ENCODE peak calls at places on chromosomes 4 and X, in ten cellular contexts. Q, O, B, V, X, L, M, J, U and R are unnamed samples. For H3K27me3, the result is how much of the 10 kb centered on the place peaks cover.

GRCh38 chr4:81359207-81359606 is 112.5 kb downstream of the RASGEF1B start:
- DNase-seq in Q (no peak), O (peak), B (no peak), V (no peak), X (no peak), L (no peak), M (no peak), J (peak), U (no peak), R (no peak)

GRCh38 chr4:40842725-40843401 is 93.1 kb downstream of the NSUN7 start:
- DNase-seq in Q (no peak), O (no peak), B (peak), V (no peak), X (no peak), L (no peak), M (no peak), J (no peak), U (no peak), R (no peak)

GRCh38 chr4:143089291-143089690 is 95.4 kb upstream of the USP38 start:
- DNase-seq in Q (peak), O (no peak), B (no peak), V (no peak), X (no peak), L (no peak), M (no peak), J (no peak), U (no peak), R (no peak)

GRCh38 chr4:113673450-113673849 is 88.1 kb downstream of the CAMK2D start:
- DNase-seq in Q (no peak), O (peak), B (no peak), V (peak), X (no peak), L (no peak), M (no peak), J (no peak), U (no peak), R (no peak)

GRCh38 chr4:185719493-185719843 is 92.5 kb downstream of the SORBS2 start:
- DNase-seq in Q (no peak), O (no peak), B (no peak), V (no peak), X (no peak), L (no peak), M (no peak), J (no peak), U (no peak), R (no peak)

GRCh38 chr4:113094327-113094726 is 44.9 kb downstream of the ANK2 start:
- DNase-seq in Q (no peak), O (no peak), B (no peak), V (no peak), X (no peak), L (no peak), M (no peak), J (no peak), U (no peak), R (no peak)

GRCh38 chr4:42609051-42609450 is 47.9 kb downstream of the ATP8A1 start:
- DNase-seq in Q (no peak), O (no peak), B (no peak), V (no peak), X (no peak), L (no peak), M (no peak), J (no peak), U (no peak), R (no peak)

GRCh38 chr4:125639182-125639621 is 324.4 kb downstream of the FAT4 start:
- DNase-seq in Q (peak), O (peak), B (peak), V (peak), X (no peak), L (no peak), M (no peak), J (peak), U (peak), R (no peak)

GRCh38 chr4:75432683-75433082 is 81.5 kb downstream of the RCHY1 start:
- DNase-seq in Q (peak), O (peak), B (no peak), V (peak), X (no peak), L (no peak), M (no peak), J (no peak), U (no peak), R (peak)

GRCh38 chr4:87971866-87972265 is 3.6 kb upstream of the SPP1 start:
- DNase-seq in Q (no peak), O (no peak), B (no peak), V (no peak), X (no peak), L (no peak), M (no peak), J (no peak), U (no peak), R (no peak)

GRCh38 chr4:92047209-92047877 is 256.4 kb upstream of the GRID2 start:
- DNase-seq in Q (peak), O (no peak), B (no peak), V (peak), X (no peak), L (no peak), M (no peak), J (peak), U (no peak), R (no peak)

GRCh38 chr4:144801731-144802130 is 155.8 kb downstream of the HHIP start:
- DNase-seq in Q (no peak), O (no peak), B (no peak), V (no peak), X (no peak), L (no peak), M (no peak), J (no peak), U (no peak), R (no peak)

GRCh38 chr4:152115794-152116193 is 355.0 kb upstream of the GATB start:
- DNase-seq in Q (no peak), O (no peak), B (no peak), V (no peak), X (peak), L (no peak), M (no peak), J (no peak), U (peak), R (no peak)

GRCh38 chr4:180949825-180950224 is 1293.4 kb upstream of the TENM3 start:
- DNase-seq in Q (no peak), O (no peak), B (no peak), V (no peak), X (no peak), L (no peak), M (no peak), J (no peak), U (no peak), R (no peak)

GRCh38 chrX:120016068-120016441 is 61.4 kb downstream of the RHOXF2B start:
- DNase-seq in Q (no peak), O (no peak), B (no peak), V (no peak), X (no peak), L (no peak), M (no peak), J (no peak), U (no peak), R (no peak)

GRCh38 chrX:120020305-120020704 is 57.2 kb downstream of the RHOXF2B start:
- DNase-seq in Q (no peak), O (no peak), B (no peak), V (no peak), X (no peak), L (no peak), M (no peak), J (no peak), U (no peak), R (no peak)

GRCh38 chrX:120015145-120016067 is 62.1 kb downstream of the RHOXF2B start:
- DNase-seq in Q (peak), O (peak), B (no peak), V (peak), X (no peak), L (peak), M (peak), J (no peak), U (peak), R (no peak)

GRCh38 chrX:120014354-120015129 is 62.9 kb downstream of the RHOXF2B start:
- DNase-seq in Q (no peak), O (no peak), B (no peak), V (no peak), X (no peak), L (no peak), M (peak), J (no peak), U (no peak), R (no peak)
- H3K27me3 ChIP-seq in Q (half or more), O (under half), B (under half), V (under half), X (under half), L (under half), M (under half), J (under half), U (under half), R (under half)

GRCh38 chrX:627510-627964 is 3.1 kb upstream of the SHOX start:
- DNase-seq in Q (no peak), O (no peak), B (no peak), V (no peak), X (no peak), L (no peak), M (no peak), J (no peak), U (no peak), R (no peak)

GRCh38 chrX:629230-630006 is 1.2 kb upstream of the SHOX start:
- DNase-seq in Q (no peak), O (no peak), B (no peak), V (no peak), X (no peak), L (no peak), M (no peak), J (no peak), U (no peak), R (no peak)

GRCh38 chrX:626745-627509 is 3.7 kb upstream of the SHOX start:
- DNase-seq in Q (no peak), O (no peak), B (no peak), V (no peak), X (no peak), L (no peak), M (no peak), J (no peak), U (no peak), R (no peak)

GRCh38 chrX:630007-630921 is at the start of gene SHOX:
- DNase-seq in Q (no peak), O (no peak), B (no peak), V (no peak), X (no peak), L (no peak), M (no peak), J (no peak), U (no peak), R (no peak)

GRCh38 chrX:627995-628394 is 2.6 kb upstream of the SHOX start:
- DNase-seq in Q (no peak), O (no peak), B (no peak), V (no peak), X (no peak), L (no peak), M (no peak), J (no peak), U (no peak), R (no peak)
- H3K27me3 ChIP-seq in Q (half or more), O (under half), B (half or more), V (half or more), X (half or more), L (under half), M (under half), J (under half), U (under half), R (half or more)

GRCh38 chr4:153152453-153153338 is 51.5 kb upstream of the TRIM2 start:
- DNase-seq in Q (peak), O (peak), B (no peak), V (peak), X (peak), L (peak), M (peak), J (peak), U (peak), R (no peak)
- H3K27me3 ChIP-seq in Q (under half), O (under half), B (under half), V (under half), X (under half), L (under half), M (under half), J (under half), U (under half), R (under half)

DNA sequence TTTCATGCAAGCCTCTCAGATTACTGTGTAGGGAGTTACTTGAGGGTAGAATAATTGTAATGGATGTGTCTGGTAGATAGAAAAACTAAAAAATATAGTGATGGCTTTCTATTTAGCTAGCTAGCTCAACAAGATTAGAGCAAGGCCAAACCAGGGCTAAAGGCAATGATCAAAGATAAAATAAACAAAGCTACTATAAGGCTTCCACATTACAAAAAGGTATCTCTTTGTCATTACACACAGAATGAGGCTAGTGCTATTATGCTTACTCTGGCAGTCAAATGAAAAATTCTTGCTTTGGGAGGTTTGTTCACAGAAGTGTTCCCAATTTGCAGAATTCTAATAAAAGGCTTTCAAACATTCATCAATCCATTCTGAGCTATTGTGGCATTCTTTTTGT is 121.6 kb upstream of the HTR2C start:
- DNase-seq in Q (no peak), O (no peak), B (no peak), V (no peak), X (no peak), L (no peak), M (no peak), J (no peak), U (no peak), R (no peak)
- H3K27me3 ChIP-seq in Q (under half), O (under half), B (under half), V (under half), X (under half), L (under half), M (under half), J (under half), U (under half), R (under half)

DNA sequence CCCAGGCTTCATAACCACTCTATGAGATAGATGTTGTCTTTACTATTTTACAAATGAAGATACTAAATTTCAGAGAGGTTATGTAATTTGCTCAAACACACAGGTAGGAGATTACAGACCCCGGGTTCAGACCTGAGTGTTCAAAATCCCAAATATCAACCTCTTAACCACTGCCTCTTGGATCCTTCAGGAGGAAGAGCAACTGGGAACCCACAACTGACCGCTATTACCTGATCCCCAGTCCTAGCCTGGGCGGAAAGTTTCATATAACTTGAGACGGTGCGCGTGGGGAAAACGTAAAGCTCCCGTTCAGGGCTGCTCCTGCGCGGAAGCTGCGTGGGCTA is 8.9 kb upstream of the PRDM8 start:
- DNase-seq in Q (no peak), O (no peak), B (no peak), V (no peak), X (no peak), L (no peak), M (no peak), J (no peak), U (no peak), R (no peak)
- H3K27me3 ChIP-seq in Q (half or more), O (under half), B (half or more), V (half or more), X (half or more), L (under half), M (under half), J (under half), U (under half), R (under half)

GRCh38 chr4:1413687-1414479 is 7.6 kb upstream of the NKX1-1 start:
- DNase-seq in Q (no peak), O (no peak), B (no peak), V (no peak), X (no peak), L (no peak), M (no peak), J (no peak), U (peak), R (no peak)

GRCh38 chr4:1416051-1416947 is 10.1 kb upstream of the NKX1-1 start:
- DNase-seq in Q (no peak), O (no peak), B (no peak), V (peak), X (no peak), L (no peak), M (no peak), J (no peak), U (peak), R (no peak)

GRCh38 chr4:1414831-1415680 is 8.8 kb upstream of the NKX1-1 start:
- DNase-seq in Q (no peak), O (no peak), B (no peak), V (peak), X (no peak), L (no peak), M (no peak), J (no peak), U (peak), R (no peak)

GRCh38 chr4:1416948-1417260 is 10.7 kb upstream of the NKX1-1 start:
- DNase-seq in Q (no peak), O (no peak), B (no peak), V (no peak), X (no peak), L (no peak), M (no peak), J (no peak), U (no peak), R (no peak)

GRCh38 chr4:1415681-1415981 is 9.4 kb upstream of the NKX1-1 start:
- DNase-seq in Q (no peak), O (no peak), B (no peak), V (no peak), X (no peak), L (no peak), M (no peak), J (no peak), U (peak), R (no peak)
- H3K27me3 ChIP-seq in Q (half or more), O (under half), B (half or more), V (under half), X (half or more), L (under half), M (under half), J (under half), U (under half), R (under half)

GRCh38 chrX:143058096-143058495 is 32.4 kb downstream of the SPANXN4 start:
- DNase-seq in Q (no peak), O (no peak), B (no peak), V (no peak), X (no peak), L (no peak), M (no peak), J (no peak), U (no peak), R (no peak)
- H3K27me3 ChIP-seq in Q (under half), O (under half), B (under half), V (under half), X (under half), L (under half), M (under half), J (under half), U (under half), R (under half)

GRCh38 chr4:93832097-93832496 is 3.5 kb downstream of the ATOH1 start:
- DNase-seq in Q (peak), O (no peak), B (no peak), V (no peak), X (no peak), L (no peak), M (no peak), J (no peak), U (no peak), R (no peak)

GRCh38 chr4:93829531-93830089 is 1.1 kb downstream of the ATOH1 start:
- DNase-seq in Q (peak), O (peak), B (no peak), V (no peak), X (no peak), L (no peak), M (no peak), J (no peak), U (no peak), R (no peak)

GRCh38 chr4:93828332-93828829 is at the start of gene ATOH1:
- DNase-seq in Q (peak), O (peak), B (no peak), V (peak), X (no peak), L (no peak), M (peak), J (peak), U (peak), R (no peak)

GRCh38 chr4:93828830-93829530 is 427 bp downstream of the ATOH1 start:
- DNase-seq in Q (peak), O (peak), B (no peak), V (peak), X (peak), L (no peak), M (peak), J (no peak), U (peak), R (no peak)

GRCh38 chr4:93830090-93830818 is 1.7 kb downstream of the ATOH1 start:
- DNase-seq in Q (peak), O (no peak), B (no peak), V (no peak), X (no peak), L (no peak), M (no peak), J (no peak), U (no peak), R (no peak)
- H3K27me3 ChIP-seq in Q (half or more), O (half or more), B (half or more), V (half or more), X (half or more), L (under half), M (under half), J (under half), U (under half), R (half or more)

DNA sequence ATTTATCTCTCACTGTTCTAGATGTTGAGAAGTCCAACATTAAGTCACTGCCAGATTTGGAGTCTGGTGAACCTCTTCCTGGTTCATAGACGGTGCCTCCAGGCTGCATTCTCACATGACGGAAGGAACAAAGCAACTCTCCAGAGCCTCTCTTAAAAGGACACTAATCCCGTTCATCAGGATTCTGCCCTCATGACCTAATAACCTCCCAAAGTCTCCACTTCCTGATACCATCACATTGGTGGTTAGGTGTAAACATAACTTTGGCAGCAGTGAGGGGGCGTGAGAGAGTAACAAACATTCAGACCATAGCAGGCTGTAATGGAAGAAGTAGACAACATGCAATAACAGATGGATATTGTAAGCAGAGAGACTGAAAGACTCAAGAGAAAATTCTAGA is 388.6 kb downstream of the PDHA2 start:
- DNase-seq in Q (no peak), O (no peak), B (no peak), V (no peak), X (no peak), L (no peak), M (no peak), J (no peak), U (no peak), R (no peak)
- H3K27me3 ChIP-seq in Q (under half), O (under half), B (under half), V (under half), X (under half), L (under half), M (under half), J (under half), U (under half), R (under half)

GRCh38 chr4:108168213-108168671 is 490 bp downstream of the LEF1 start:
- DNase-seq in Q (no peak), O (peak), B (no peak), V (no peak), X (no peak), L (no peak), M (no peak), J (peak), U (peak), R (no peak)
- H3K27me3 ChIP-seq in Q (under half), O (half or more), B (under half), V (half or more), X (half or more), L (under half), M (half or more), J (under half), U (under half), R (half or more)